ENCODE peak calls at places on chromosomes 5 and 9, in six cellular contexts. One of them, this sample, is unnamed.

GRCh38 chr9:38066907-38067610 is 2.0 kb downstream of the SHB start:
- DNase-seq in OCI-M1: peak
- DNase-seq in activated CD8-positive, alpha-beta memory T cell treated with anti-CD3 and anti-CD28 coated beads, Interleukin-2, amount 50 U/mL, for 48 hours: peak
- DNase-seq in T-helper 2 cell: no peak
- DNase-seq in kidney tubule cell: peak
- DNase-seq in NCI-H748 treated with DMSO at 0.1 percent for 48 hours: no peak
- DNase-seq in this sample: no peak

GRCh38 chr9:343773-344172 is 129.1 kb downstream of the DOCK8 start:
- DNase-seq in OCI-M1: no peak
- DNase-seq in activated CD8-positive, alpha-beta memory T cell treated with anti-CD3 and anti-CD28 coated beads, Interleukin-2, amount 50 U/mL, for 48 hours: no peak
- DNase-seq in T-helper 2 cell: no peak
- DNase-seq in kidney tubule cell: no peak
- DNase-seq in NCI-H748 treated with DMSO at 0.1 percent for 48 hours: no peak
- DNase-seq in this sample: no peak

GRCh38 chr5:148343603-148344230 is 8.4 kb downstream of the SPINK9 start:
- DNase-seq in OCI-M1: peak
- DNase-seq in activated CD8-positive, alpha-beta memory T cell treated with anti-CD3 and anti-CD28 coated beads, Interleukin-2, amount 50 U/mL, for 48 hours: no peak
- DNase-seq in T-helper 2 cell: no peak
- DNase-seq in kidney tubule cell: no peak
- DNase-seq in NCI-H748 treated with DMSO at 0.1 percent for 48 hours: no peak
- DNase-seq in this sample: no peak

GRCh38 chr5:172837640-172838039 is 3.6 kb downstream of the ERGIC1 start:
- DNase-seq in OCI-M1: no peak
- DNase-seq in activated CD8-positive, alpha-beta memory T cell treated with anti-CD3 and anti-CD28 coated beads, Interleukin-2, amount 50 U/mL, for 48 hours: no peak
- DNase-seq in T-helper 2 cell: no peak
- DNase-seq in kidney tubule cell: peak
- DNase-seq in NCI-H748 treated with DMSO at 0.1 percent for 48 hours: peak
- DNase-seq in this sample: no peak

GRCh38 chr5:56545016-56545415 is 270.3 kb upstream of the MAP3K1 start:
- DNase-seq in OCI-M1: no peak
- DNase-seq in activated CD8-positive, alpha-beta memory T cell treated with anti-CD3 and anti-CD28 coated beads, Interleukin-2, amount 50 U/mL, for 48 hours: no peak
- DNase-seq in T-helper 2 cell: no peak
- DNase-seq in kidney tubule cell: no peak
- DNase-seq in NCI-H748 treated with DMSO at 0.1 percent for 48 hours: no peak
- DNase-seq in this sample: no peak

GRCh38 chr9:86516564-86516963 is 162.4 kb upstream of the TUT7 start:
- DNase-seq in OCI-M1: no peak
- DNase-seq in activated CD8-positive, alpha-beta memory T cell treated with anti-CD3 and anti-CD28 coated beads, Interleukin-2, amount 50 U/mL, for 48 hours: no peak
- DNase-seq in T-helper 2 cell: no peak
- DNase-seq in kidney tubule cell: no peak
- DNase-seq in NCI-H748 treated with DMSO at 0.1 percent for 48 hours: no peak
- DNase-seq in this sample: no peak

GRCh38 chr9:89747589-89747988 is 142.8 kb downstream of the GADD45G start:
- DNase-seq in OCI-M1: no peak
- DNase-seq in activated CD8-positive, alpha-beta memory T cell treated with anti-CD3 and anti-CD28 coated beads, Interleukin-2, amount 50 U/mL, for 48 hours: no peak
- DNase-seq in T-helper 2 cell: no peak
- DNase-seq in kidney tubule cell: no peak
- DNase-seq in NCI-H748 treated with DMSO at 0.1 percent for 48 hours: no peak
- DNase-seq in this sample: no peak

GRCh38 chr5:174300118-174300940 is 254.8 kb downstream of the NSG2 start:
- DNase-seq in OCI-M1: no peak
- DNase-seq in activated CD8-positive, alpha-beta memory T cell treated with anti-CD3 and anti-CD28 coated beads, Interleukin-2, amount 50 U/mL, for 48 hours: no peak
- DNase-seq in T-helper 2 cell: no peak
- DNase-seq in kidney tubule cell: no peak
- DNase-seq in NCI-H748 treated with DMSO at 0.1 percent for 48 hours: no peak
- DNase-seq in this sample: no peak

GRCh38 chr9:135014341-135015010 is 73.0 kb upstream of the OLFM1 start:
- DNase-seq in OCI-M1: no peak
- DNase-seq in activated CD8-positive, alpha-beta memory T cell treated with anti-CD3 and anti-CD28 coated beads, Interleukin-2, amount 50 U/mL, for 48 hours: no peak
- DNase-seq in T-helper 2 cell: no peak
- DNase-seq in kidney tubule cell: no peak
- DNase-seq in NCI-H748 treated with DMSO at 0.1 percent for 48 hours: no peak
- DNase-seq in this sample: no peak

GRCh38 chr9:108836319-108836718 is 19.5 kb downstream of the ACTL7B start:
- DNase-seq in OCI-M1: no peak
- DNase-seq in activated CD8-positive, alpha-beta memory T cell treated with anti-CD3 and anti-CD28 coated beads, Interleukin-2, amount 50 U/mL, for 48 hours: no peak
- DNase-seq in T-helper 2 cell: no peak
- DNase-seq in kidney tubule cell: no peak
- DNase-seq in NCI-H748 treated with DMSO at 0.1 percent for 48 hours: no peak
- DNase-seq in this sample: no peak

GRCh38 chr5:930853-931252 is 38.2 kb downstream of the TRIP13 start:
- DNase-seq in OCI-M1: no peak
- DNase-seq in activated CD8-positive, alpha-beta memory T cell treated with anti-CD3 and anti-CD28 coated beads, Interleukin-2, amount 50 U/mL, for 48 hours: peak
- DNase-seq in T-helper 2 cell: no peak
- DNase-seq in kidney tubule cell: no peak
- DNase-seq in NCI-H748 treated with DMSO at 0.1 percent for 48 hours: no peak
- DNase-seq in this sample: no peak

GRCh38 chr9:124780060-124780756 is 3.3 kb downstream of the OLFML2A start:
- DNase-seq in OCI-M1: no peak
- DNase-seq in activated CD8-positive, alpha-beta memory T cell treated with anti-CD3 and anti-CD28 coated beads, Interleukin-2, amount 50 U/mL, for 48 hours: peak
- DNase-seq in T-helper 2 cell: no peak
- DNase-seq in kidney tubule cell: no peak
- DNase-seq in NCI-H748 treated with DMSO at 0.1 percent for 48 hours: no peak
- DNase-seq in this sample: no peak

GRCh38 chr9:8349369-8349768 is 549.8 kb upstream of the DMAC1 start:
- DNase-seq in OCI-M1: no peak
- DNase-seq in activated CD8-positive, alpha-beta memory T cell treated with anti-CD3 and anti-CD28 coated beads, Interleukin-2, amount 50 U/mL, for 48 hours: no peak
- DNase-seq in T-helper 2 cell: no peak
- DNase-seq in kidney tubule cell: no peak
- DNase-seq in NCI-H748 treated with DMSO at 0.1 percent for 48 hours: no peak
- DNase-seq in this sample: no peak

GRCh38 chr9:33293782-33294181 is 3.5 kb downstream of the NFX1 start:
- DNase-seq in OCI-M1: no peak
- DNase-seq in activated CD8-positive, alpha-beta memory T cell treated with anti-CD3 and anti-CD28 coated beads, Interleukin-2, amount 50 U/mL, for 48 hours: no peak
- DNase-seq in T-helper 2 cell: no peak
- DNase-seq in kidney tubule cell: no peak
- DNase-seq in NCI-H748 treated with DMSO at 0.1 percent for 48 hours: no peak
- DNase-seq in this sample: no peak

GRCh38 chr9:106438928-106439327 is 424.0 kb upstream of the ZNF462 start:
- DNase-seq in OCI-M1: no peak
- DNase-seq in activated CD8-positive, alpha-beta memory T cell treated with anti-CD3 and anti-CD28 coated beads, Interleukin-2, amount 50 U/mL, for 48 hours: no peak
- DNase-seq in T-helper 2 cell: no peak
- DNase-seq in kidney tubule cell: no peak
- DNase-seq in NCI-H748 treated with DMSO at 0.1 percent for 48 hours: no peak
- DNase-seq in this sample: no peak

GRCh38 chr5:9544502-9545300 is 1.2 kb downstream of the SEMA5A start:
- DNase-seq in OCI-M1: no peak
- DNase-seq in activated CD8-positive, alpha-beta memory T cell treated with anti-CD3 and anti-CD28 coated beads, Interleukin-2, amount 50 U/mL, for 48 hours: peak
- DNase-seq in T-helper 2 cell: peak
- DNase-seq in kidney tubule cell: peak
- DNase-seq in NCI-H748 treated with DMSO at 0.1 percent for 48 hours: peak
- DNase-seq in this sample: no peak

GRCh38 chr9:110546411-110546871 is 33.1 kb downstream of the SVEP1 start:
- DNase-seq in OCI-M1: no peak
- DNase-seq in activated CD8-positive, alpha-beta memory T cell treated with anti-CD3 and anti-CD28 coated beads, Interleukin-2, amount 50 U/mL, for 48 hours: no peak
- DNase-seq in T-helper 2 cell: no peak
- DNase-seq in kidney tubule cell: peak
- DNase-seq in NCI-H748 treated with DMSO at 0.1 percent for 48 hours: no peak
- DNase-seq in this sample: no peak

GRCh38 chr5:96780626-96781025 is 27.1 kb downstream of the ERAP1 start:
- DNase-seq in OCI-M1: no peak
- DNase-seq in activated CD8-positive, alpha-beta memory T cell treated with anti-CD3 and anti-CD28 coated beads, Interleukin-2, amount 50 U/mL, for 48 hours: no peak
- DNase-seq in T-helper 2 cell: no peak
- DNase-seq in kidney tubule cell: no peak
- DNase-seq in NCI-H748 treated with DMSO at 0.1 percent for 48 hours: no peak
- DNase-seq in this sample: no peak

GRCh38 chr5:77867194-77867691 is 91.1 kb upstream of the TBCA start:
- DNase-seq in OCI-M1: peak
- DNase-seq in activated CD8-positive, alpha-beta memory T cell treated with anti-CD3 and anti-CD28 coated beads, Interleukin-2, amount 50 U/mL, for 48 hours: no peak
- DNase-seq in T-helper 2 cell: no peak
- DNase-seq in kidney tubule cell: no peak
- DNase-seq in NCI-H748 treated with DMSO at 0.1 percent for 48 hours: no peak
- DNase-seq in this sample: no peak

GRCh38 chr5:132962429-132962928 is 955 bp downstream of the AFF4 start:
- DNase-seq in OCI-M1: peak
- DNase-seq in activated CD8-positive, alpha-beta memory T cell treated with anti-CD3 and anti-CD28 coated beads, Interleukin-2, amount 50 U/mL, for 48 hours: no peak
- DNase-seq in T-helper 2 cell: no peak
- DNase-seq in kidney tubule cell: peak
- DNase-seq in NCI-H748 treated with DMSO at 0.1 percent for 48 hours: peak
- DNase-seq in this sample: peak

This sample was measured in skeletal muscle cell.